ENCODE peak calls at places on chromosome 21, in four cellular contexts. One of them, this sample, is unnamed. For H3K4me1, the result is how much of the 10 kb centered on the place peaks cover.

GRCh38 chr21:21898801-21899200 is 900.6 kb downstream of the NCAM2 start:
- DNase-seq in stomach: no peak
- DNase-seq in HCT116: no peak
- DNase-seq in heart left ventricle: no peak
- DNase-seq in this sample: no peak

GRCh38 chr21:33976980-33977720 is 61.5 kb upstream of the ATP5PO start:
- DNase-seq in stomach: no peak
- DNase-seq in HCT116: no peak
- DNase-seq in heart left ventricle: no peak
- DNase-seq in this sample: no peak

GRCh38 chr21:26137379-26138060 is 33.0 kb downstream of the APP start:
- DNase-seq in stomach: no peak
- DNase-seq in HCT116: no peak
- DNase-seq in heart left ventricle: no peak
- DNase-seq in this sample: no peak

GRCh38 chr21:34201441-34201838 is 128.1 kb downstream of the MRPS6 start:
- DNase-seq in stomach: no peak
- DNase-seq in HCT116: no peak
- DNase-seq in heart left ventricle: no peak
- DNase-seq in this sample: no peak

GRCh38 chr21:17858764-17859163 is 39.6 kb upstream of the C21orf91 start:
- DNase-seq in stomach: no peak
- DNase-seq in HCT116: no peak
- DNase-seq in heart left ventricle: no peak
- DNase-seq in this sample: no peak

GRCh38 chr21:46060596-46061061 is 37.3 kb upstream of the COL6A2 start:
- DNase-seq in stomach: peak
- DNase-seq in HCT116: no peak
- DNase-seq in heart left ventricle: peak
- DNase-seq in this sample: no peak

GRCh38 chr21:36630485-36631206 is 68.3 kb upstream of the SIM2 start:
- DNase-seq in stomach: peak
- DNase-seq in HCT116: peak
- DNase-seq in heart left ventricle: peak
- DNase-seq in this sample: peak

GRCh38 chr21:37459575-37459974 is 93.0 kb downstream of the DYRK1A start:
- DNase-seq in stomach: no peak
- DNase-seq in HCT116: no peak
- DNase-seq in heart left ventricle: no peak
- DNase-seq in this sample: no peak

GRCh38 chr21:46033410-46034404 is 52.1 kb downstream of the COL6A1 start:
- DNase-seq in stomach: no peak
- DNase-seq in HCT116: no peak
- DNase-seq in heart left ventricle: no peak
- DNase-seq in this sample: peak

GRCh38 chr21:46183910-46184624 is at the start of gene SPATC1L:
- DNase-seq in stomach: peak
- DNase-seq in HCT116: no peak
- DNase-seq in heart left ventricle: peak
- DNase-seq in this sample: peak

GRCh38 chr21:42122808-42123207 is 51.7 kb downstream of the UMODL1 start:
- DNase-seq in stomach: peak
- DNase-seq in HCT116: no peak
- DNase-seq in heart left ventricle: no peak
- DNase-seq in this sample: peak
- H3K4me1 ChIP-seq in stomach: under half
- H3K4me1 ChIP-seq in HCT116: under half
- H3K4me1 ChIP-seq in heart left ventricle: under half
- H3K4me1 ChIP-seq in this sample: under half

GRCh38 chr21:42123509-42123908 is 52.4 kb downstream of the UMODL1 start:
- DNase-seq in stomach: no peak
- DNase-seq in HCT116: no peak
- DNase-seq in heart left ventricle: no peak
- DNase-seq in this sample: no peak
- H3K4me1 ChIP-seq in stomach: under half
- H3K4me1 ChIP-seq in HCT116: under half
- H3K4me1 ChIP-seq in heart left ventricle: under half
- H3K4me1 ChIP-seq in this sample: under half

GRCh38 chr21:38937844-38938243 is 132.1 kb downstream of the ETS2 start:
- DNase-seq in stomach: no peak
- DNase-seq in HCT116: no peak
- DNase-seq in heart left ventricle: no peak
- DNase-seq in this sample: no peak

GRCh38 chr21:38942617-38943245 is 137.0 kb downstream of the ETS2 start:
- DNase-seq in stomach: no peak
- DNase-seq in HCT116: no peak
- DNase-seq in heart left ventricle: no peak
- DNase-seq in this sample: no peak

GRCh38 chr21:38936237-38936636 is 130.5 kb downstream of the ETS2 start:
- DNase-seq in stomach: no peak
- DNase-seq in HCT116: no peak
- DNase-seq in heart left ventricle: no peak
- DNase-seq in this sample: no peak

GRCh38 chr21:38937286-38937790 is 131.6 kb downstream of the ETS2 start:
- DNase-seq in stomach: no peak
- DNase-seq in HCT116: no peak
- DNase-seq in heart left ventricle: no peak
- DNase-seq in this sample: no peak

DNA sequence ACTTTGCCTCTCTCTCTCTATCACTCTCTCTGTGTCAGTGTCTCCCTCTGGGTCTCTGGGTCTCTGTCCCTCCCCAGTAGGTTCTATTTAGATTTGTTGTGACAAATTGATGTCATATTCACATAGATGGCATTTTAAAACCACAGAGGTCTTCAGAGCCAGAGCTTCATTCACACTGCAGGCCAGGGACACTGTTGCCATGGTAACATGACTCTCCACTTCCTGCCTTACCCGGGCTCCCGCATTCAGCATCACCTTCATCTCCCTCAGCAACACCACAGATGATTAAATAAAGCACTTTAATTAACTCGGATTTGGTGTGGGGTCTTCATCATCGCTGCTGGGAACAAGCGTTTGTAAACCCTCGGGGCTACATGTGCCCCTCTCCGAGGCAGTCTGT is 132.6 kb downstream of the ETS2 start:
- DNase-seq in stomach: no peak
- DNase-seq in HCT116: no peak
- DNase-seq in heart left ventricle: no peak
- DNase-seq in this sample: no peak
- H3K4me1 ChIP-seq in stomach: under half
- H3K4me1 ChIP-seq in HCT116: under half
- H3K4me1 ChIP-seq in heart left ventricle: under half
- H3K4me1 ChIP-seq in this sample: under half

GRCh38 chr21:15732290-15732995 is 2.7 kb downstream of the USP25 start:
- DNase-seq in stomach: no peak
- DNase-seq in HCT116: no peak
- DNase-seq in heart left ventricle: no peak
- DNase-seq in this sample: no peak
- H3K4me1 ChIP-seq in stomach: under half
- H3K4me1 ChIP-seq in HCT116: under half
- H3K4me1 ChIP-seq in heart left ventricle: under half
- H3K4me1 ChIP-seq in this sample: under half

DNA sequence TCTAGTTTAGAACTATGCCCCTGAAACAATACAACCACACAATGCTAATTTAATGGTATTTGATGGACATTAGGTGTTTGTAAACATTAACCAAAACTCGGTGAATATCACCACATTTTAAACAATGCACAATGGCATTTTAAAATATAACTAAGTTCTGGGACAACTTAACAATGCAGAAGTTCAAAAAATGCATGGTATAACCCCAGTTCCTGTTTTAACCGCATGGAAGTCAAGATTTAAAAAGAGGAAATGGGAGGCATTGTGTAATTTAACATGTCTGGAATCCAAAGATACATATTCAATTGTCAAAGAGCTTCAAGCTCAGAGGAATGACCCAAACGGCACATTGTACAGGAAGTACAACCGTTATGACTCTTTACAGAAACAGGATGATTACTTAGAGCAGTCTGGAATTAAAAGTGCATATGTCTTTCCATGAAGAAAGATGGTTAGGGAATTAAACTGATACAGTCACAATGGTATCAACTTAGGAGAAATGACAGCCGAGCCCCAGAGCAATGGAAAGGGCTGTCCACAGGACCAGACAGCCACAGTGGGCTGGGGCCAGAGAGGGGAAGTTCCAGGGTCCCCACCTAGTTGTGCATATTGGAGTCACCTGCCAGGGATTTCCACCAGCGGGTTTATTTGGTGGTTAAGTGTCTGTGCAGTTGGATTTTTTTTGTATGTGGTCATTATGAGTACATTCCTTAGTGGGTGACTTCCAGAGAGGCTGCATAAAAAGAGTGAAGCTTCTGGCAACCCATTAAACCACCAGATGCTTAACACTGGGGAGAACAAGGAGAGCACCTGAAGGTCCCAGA is 7.5 kb upstream of the PTTG1IP start:
- DNase-seq in stomach: no peak
- DNase-seq in HCT116: no peak
- DNase-seq in heart left ventricle: no peak
- DNase-seq in this sample: no peak
- H3K4me1 ChIP-seq in stomach: under half
- H3K4me1 ChIP-seq in HCT116: under half
- H3K4me1 ChIP-seq in heart left ventricle: under half
- H3K4me1 ChIP-seq in this sample: half or more

This sample was measured in upper lobe of left lung.